ENCODE peak calls at places on chromosome 22, in four cellular contexts. S, R, F and J are unnamed samples.

GRCh38 chr22:44837481-44837880 is 85.1 kb downstream of the ARHGAP8 start:
- DNase-seq in S (no peak), R (no peak), F (no peak), J (no peak)

GRCh38 chr22:26709617-26710390 is 52.4 kb downstream of the MIAT start:
- DNase-seq in S (no peak), R (no peak), F (no peak), J (no peak)

GRCh38 chr22:28813772-28814518 is 13.6 kb upstream of the XBP1 start:
- DNase-seq in S (no peak), R (no peak), F (peak), J (no peak)

GRCh38 chr22:40396882-40397281 is 26.5 kb downstream of the SGSM3 start:
- DNase-seq in S (no peak), R (no peak), F (no peak), J (no peak)

GRCh38 chr22:20244744-20245576 is 23.2 kb downstream of the RTN4R start:
- DNase-seq in S (no peak), R (no peak), F (no peak), J (no peak)

GRCh38 chr22:32700186-32700882 is 101.2 kb upstream of the TIMP3 start:
- DNase-seq in S (peak), R (no peak), F (no peak), J (no peak)

GRCh38 chr22:25236417-25236816 is 17.0 kb downstream of the CRYBB2 start:
- DNase-seq in S (no peak), R (no peak), F (no peak), J (no peak)

GRCh38 chr22:46484861-46485595 is 52.4 kb downstream of the CELSR1 start:
- DNase-seq in S (peak), R (no peak), F (no peak), J (no peak)

GRCh38 chr22:41482319-41482935 is 13.5 kb downstream of the ACO2 start:
- DNase-seq in S (no peak), R (no peak), F (no peak), J (no peak)

GRCh38 chr22:19137384-19138216 is 6.5 kb downstream of the TSSK2 start:
- DNase-seq in S (no peak), R (no peak), F (no peak), J (no peak)

GRCh38 chr22:25068701-25069100 is 116.2 kb downstream of the KIAA1671 start:
- DNase-seq in S (no peak), R (no peak), F (no peak), J (no peak)

GRCh38 chr22:20647586-20648305 is 126.2 kb upstream of the SERPIND1 start:
- DNase-seq in S (no peak), R (no peak), F (no peak), J (no peak)

GRCh38 chr22:26905640-26906039 is 248.3 kb downstream of the MIAT start:
- DNase-seq in S (no peak), R (no peak), F (no peak), J (no peak)

GRCh38 chr22:44454113-44454769 is 43.8 kb downstream of the RTL6 start:
- DNase-seq in S (no peak), R (no peak), F (no peak), J (no peak)

GRCh38 chr22:38967451-38968450 is 10.3 kb downstream of the APOBEC3A start:
- DNase-seq in S (no peak), R (peak), F (no peak), J (peak)

GRCh38 chr22:26589367-26589844 is 526 bp downstream of the TPST2 start:
- DNase-seq in S (no peak), R (peak), F (no peak), J (peak)

GRCh38 chr22:32796865-32797573 is 4.5 kb upstream of the TIMP3 start:
- DNase-seq in S (peak), R (peak), F (peak), J (no peak)

GRCh38 chr22:27624705-27625104 is 176.9 kb downstream of the MN1 start:
- DNase-seq in S (no peak), R (no peak), F (no peak), J (no peak)

GRCh38 chr22:46764779-46765485 is 2.5 kb downstream of the TBC1D22A start:
- DNase-seq in S (no peak), R (no peak), F (no peak), J (peak)

GRCh38 chr22:39317756-39318506 is 1.5 kb downstream of the RPL3 start:
- DNase-seq in S (no peak), R (no peak), F (no peak), J (no peak)

GRCh38 chr22:44599084-44599483 is 101.1 kb upstream of the RTL6 start:
- DNase-seq in S (no peak), R (no peak), F (no peak), J (peak)

DNA sequence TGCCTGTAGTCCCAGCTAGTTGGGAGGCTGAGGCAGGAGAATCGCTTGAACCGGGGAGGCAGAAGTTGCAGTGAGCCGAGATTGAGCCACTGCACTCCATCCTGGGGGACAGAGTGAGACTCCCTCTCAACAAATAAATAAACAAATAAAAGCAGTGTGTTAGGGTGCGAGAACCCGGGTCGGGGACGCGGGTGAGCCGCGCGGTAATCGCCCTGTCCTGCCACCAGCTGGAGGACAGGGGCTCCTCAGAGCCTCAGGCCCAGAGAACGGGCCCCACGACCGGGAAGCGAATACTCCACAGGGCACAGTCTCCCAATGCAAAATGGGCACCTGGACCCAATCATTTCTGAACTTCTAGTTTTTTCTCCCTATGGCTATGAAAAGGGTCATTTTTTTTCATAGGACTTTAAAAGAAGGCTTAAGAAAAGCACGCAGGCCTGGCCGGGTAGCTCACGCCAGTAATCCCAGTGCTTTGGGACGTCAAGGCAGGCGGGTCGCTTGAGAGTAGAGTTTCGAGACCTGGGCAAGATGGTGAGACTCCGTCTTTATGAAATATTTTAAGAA is 744 bp upstream of the MCM5 start:
- DNase-seq in S (no peak), R (no peak), F (no peak), J (no peak)
- TF ChIP-seq CTCF in S (no peak), R (no peak), F (no peak), J (no peak)

GRCh38 chr22:17269607-17270261 is 50.5 kb upstream of the ADA2 start:
- DNase-seq in S (no peak), R (no peak), F (no peak), J (no peak)

GRCh38 chr22:17267661-17268330 is 48.6 kb upstream of the ADA2 start:
- DNase-seq in S (no peak), R (no peak), F (no peak), J (no peak)

GRCh38 chr22:17269224-17269606 is 50.0 kb upstream of the ADA2 start:
- DNase-seq in S (no peak), R (no peak), F (no peak), J (no peak)

GRCh38 chr22:17266261-17266971 is 47.2 kb upstream of the ADA2 start:
- DNase-seq in S (no peak), R (no peak), F (no peak), J (no peak)

DNA sequence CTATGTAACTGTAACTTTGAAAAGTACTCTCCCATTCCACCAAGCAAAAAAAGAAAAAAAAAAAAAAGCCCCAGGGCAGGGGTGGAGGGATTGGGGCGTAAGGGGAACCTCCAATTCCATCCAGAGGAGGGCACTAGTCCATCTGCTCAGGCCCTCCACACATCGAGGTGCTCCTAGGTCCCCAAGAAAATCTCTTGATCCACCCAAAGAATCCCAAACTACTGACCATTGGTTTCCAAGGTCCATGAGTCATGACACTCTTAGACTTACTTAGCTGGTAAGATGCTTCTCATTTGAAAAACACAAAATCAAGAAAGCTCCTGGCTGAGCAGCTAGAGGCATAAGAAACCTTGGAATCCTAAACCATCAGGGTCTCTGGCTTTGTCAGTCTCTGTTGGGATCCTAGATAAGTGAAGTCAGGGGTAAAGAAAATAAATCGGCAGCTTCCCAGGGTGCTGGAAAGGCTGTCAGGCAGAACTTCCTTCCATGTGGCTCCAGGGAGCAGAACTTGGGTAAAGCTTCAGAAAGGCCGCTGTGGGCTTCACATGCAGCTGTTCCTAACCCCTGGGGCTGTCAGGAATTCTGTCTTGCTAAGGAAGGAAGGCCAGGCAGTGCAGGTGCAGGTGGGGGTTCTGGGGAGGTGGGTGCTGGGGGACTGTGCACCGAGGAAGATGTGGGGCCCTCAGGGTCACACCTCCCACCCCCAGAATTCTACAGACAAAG is 49.4 kb upstream of the ADA2 start:
- DNase-seq in S (no peak), R (no peak), F (no peak), J (no peak)
- TF ChIP-seq CTCF in S (no peak), R (peak), F (no peak), J (peak)

GRCh38 chr22:37184816-37185541 is 3.1 kb downstream of the C1QTNF6 start:
- DNase-seq in S (no peak), R (peak), F (no peak), J (peak)

GRCh38 chr22:37185646-37186227 is 2.3 kb downstream of the C1QTNF6 start:
- DNase-seq in S (no peak), R (peak), F (peak), J (peak)

GRCh38 chr22:37186997-37187522 is 987 bp downstream of the C1QTNF6 start:
- DNase-seq in S (no peak), R (no peak), F (peak), J (peak)

GRCh38 chr22:37187552-37187890 is 526 bp downstream of the C1QTNF6 start:
- DNase-seq in S (no peak), R (peak), F (no peak), J (no peak)

DNA sequence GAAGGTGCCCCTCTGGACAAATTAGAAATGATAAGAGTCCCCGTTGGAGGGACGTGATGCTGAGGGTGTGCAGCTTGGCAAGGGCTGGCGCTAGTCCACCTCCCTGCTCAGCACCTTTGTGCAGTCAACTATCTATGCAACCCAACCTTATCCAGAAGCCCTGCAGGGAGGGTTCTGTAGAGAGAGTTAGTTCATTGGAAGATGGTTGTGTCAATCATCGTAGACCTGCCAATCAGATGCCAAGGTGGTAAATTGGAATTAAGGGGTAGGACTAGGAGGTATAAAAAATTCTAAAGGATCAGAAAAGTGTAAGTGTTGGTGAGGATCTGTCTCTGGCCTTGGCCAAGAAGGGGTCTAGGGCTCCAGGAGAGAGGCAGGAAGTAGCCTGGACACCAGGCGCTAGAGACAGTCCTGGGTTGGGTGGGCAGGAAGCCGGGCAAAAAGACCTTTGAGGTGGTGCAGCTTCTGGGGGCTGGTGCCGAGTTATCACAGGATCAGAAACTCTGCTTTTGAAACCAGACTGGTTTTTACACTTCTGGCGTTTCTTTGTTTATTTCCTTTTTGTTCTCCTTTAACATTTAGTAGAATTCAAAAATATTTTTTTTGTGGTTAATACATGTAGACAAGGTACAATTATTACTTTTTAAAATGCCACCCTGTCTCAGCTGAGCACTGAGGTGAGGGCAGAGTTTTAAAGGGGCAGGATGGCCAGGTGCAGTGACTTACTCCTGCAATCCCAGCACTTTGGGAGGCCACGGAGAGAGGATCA is 1.6 kb downstream of the C1QTNF6 start:
- DNase-seq in S (no peak), R (peak), F (peak), J (no peak)
- TF ChIP-seq CTCF in S (no peak), R (no peak), F (no peak), J (no peak)

DNA sequence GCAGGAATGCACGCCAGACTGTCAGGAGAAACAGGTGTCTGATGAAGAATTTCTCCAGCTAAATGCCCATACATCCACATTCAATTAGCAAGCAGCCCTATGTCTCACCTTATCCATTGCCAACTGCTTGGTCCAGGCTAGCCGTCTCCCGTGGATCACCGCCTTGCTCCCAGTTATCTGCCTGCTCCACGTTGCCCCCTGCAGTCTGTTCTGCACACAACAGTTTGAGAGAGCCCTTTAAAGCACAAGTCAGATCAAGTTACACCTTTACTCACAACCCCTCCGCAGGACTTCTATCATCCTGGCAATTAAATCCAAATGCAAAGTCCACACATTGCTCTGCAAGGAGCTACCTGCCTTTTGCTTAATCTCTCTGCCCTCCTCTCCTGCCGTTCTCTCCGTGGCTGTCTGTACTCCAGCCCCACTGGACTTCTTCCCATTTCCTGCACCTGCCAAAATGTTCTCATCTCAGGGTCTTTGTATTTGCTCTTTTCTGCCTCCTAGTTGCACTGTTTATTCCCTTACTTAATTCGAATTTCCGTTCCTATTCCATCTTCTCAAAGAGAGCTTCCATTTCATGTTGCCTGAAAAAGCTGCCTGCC is 185.3 kb upstream of the LARGE1 start:
- DNase-seq in S (no peak), R (peak), F (peak), J (no peak)
- TF ChIP-seq CTCF in S (no peak), R (peak), F (peak), J (peak)

DNA sequence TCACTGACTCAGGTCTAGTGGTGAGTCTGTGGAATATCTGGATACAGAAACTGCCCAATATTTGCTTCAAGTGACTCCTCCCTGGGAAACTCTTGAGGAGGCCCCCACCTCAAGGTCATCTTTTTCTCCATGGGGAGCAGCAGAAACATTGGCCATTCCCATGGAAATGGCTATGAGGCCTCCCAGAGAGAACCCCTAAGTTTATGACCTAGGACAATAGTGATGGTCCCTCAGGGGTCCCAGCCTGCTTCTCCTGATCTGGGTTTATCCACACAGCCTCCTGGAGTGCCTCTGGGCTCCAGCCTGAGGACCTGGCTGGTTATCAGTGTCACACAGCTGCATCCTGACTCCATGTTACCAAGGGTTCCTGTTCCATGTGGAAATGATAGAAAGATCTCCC is 131.2 kb downstream of the ZNF280B start:
- DNase-seq in S (no peak), R (no peak), F (no peak), J (no peak)
- TF ChIP-seq CTCF in S (no peak), R (no peak), F (no peak), J (no peak)

DNA sequence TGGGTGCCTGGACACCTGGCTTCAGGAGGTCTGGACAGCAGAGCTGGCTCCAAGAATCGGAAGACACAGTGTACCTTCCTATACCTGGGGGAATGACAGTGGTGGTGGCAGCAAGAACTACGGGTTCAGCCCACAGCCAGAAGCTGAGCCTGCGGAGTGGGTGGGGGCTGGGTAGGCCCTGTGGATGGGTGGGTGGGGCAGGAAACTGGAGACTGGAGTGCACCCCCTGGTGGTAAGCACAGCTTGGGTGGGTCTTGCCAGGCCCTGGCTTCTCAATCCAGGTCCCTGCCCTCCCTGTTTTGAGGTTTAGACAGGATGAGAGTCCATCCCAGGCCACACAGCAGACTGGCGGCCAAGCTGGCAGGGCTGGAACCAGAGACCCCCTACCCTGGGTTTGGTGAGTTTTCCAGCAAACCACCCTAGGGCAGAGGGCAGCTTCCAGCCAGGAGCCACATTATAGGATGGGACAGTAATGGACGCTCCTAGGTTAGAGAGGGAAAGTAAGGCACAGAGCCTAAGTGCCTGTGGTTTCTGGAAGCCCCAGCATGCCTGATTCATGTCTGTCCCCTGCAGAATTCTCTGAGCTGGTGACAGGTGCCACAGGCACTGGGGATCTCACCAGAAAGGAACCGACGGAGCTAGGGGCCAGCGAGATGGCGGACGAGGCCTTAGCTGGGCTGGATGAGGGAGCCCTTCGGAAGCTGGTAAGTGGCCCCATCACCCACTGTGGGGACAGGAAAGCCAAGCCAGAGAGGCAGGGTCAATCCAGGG is 1.7 kb downstream of the SMTN start:
- DNase-seq in S (peak), R (peak), F (peak), J (no peak)
- TF ChIP-seq CTCF in S (peak), R (peak), F (peak), J (peak)

DNA sequence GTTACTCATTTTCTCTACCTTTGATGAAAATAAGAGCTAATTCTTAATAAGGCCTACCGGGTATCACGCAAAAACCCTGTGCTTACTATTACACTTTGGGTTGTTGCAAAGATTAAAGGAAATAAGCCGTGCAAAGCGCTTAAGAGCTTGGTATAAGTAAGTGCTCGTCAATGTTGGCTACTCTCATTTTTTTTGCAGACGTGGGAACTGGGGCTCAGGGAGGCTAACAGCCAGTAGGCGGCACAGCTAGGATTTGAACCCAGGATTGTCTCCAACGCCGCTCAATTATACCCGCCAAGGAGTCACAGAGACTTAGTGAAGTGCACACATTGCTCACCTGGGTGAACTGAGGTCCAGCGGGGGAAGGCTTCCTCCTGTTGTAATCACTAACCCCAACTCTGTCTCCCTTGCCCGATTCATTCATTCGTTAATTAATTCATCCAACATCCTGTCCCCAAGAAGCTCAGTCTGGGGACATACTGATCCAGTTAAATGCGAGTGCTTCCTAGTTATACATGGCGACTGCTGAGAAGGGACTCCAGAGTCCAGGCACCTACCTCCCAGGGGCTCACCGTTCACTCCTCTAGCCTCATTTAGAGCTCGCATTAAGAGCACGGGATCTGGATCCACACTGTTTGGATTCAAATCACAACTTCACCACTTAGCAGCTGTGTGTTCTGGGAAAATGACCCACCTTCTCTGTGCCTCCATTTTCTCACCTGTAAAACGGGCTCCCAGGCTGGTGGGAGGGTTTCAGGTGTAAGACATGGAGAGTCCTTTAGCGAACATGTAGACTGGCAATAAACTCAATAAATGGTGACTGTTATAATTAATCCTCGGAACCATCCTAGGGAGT is 869 bp upstream of the MTFP1 start:
- DNase-seq in S (no peak), R (no peak), F (no peak), J (no peak)
- TF ChIP-seq CTCF in S (no peak), R (no peak), F (no peak), J (no peak)

GRCh38 chr22:43203471-43203981 is 16.6 kb upstream of the TTLL12 start:
- DNase-seq in S (no peak), R (peak), F (no peak), J (peak)
- TF ChIP-seq CTCF in S (no peak), R (no peak), F (no peak), J (no peak)

GRCh38 chr22:43226368-43226979 is 39.5 kb upstream of the TTLL12 start:
- DNase-seq in S (no peak), R (no peak), F (no peak), J (no peak)
- TF ChIP-seq CTCF in S (peak), R (no peak), F (no peak), J (peak)